ENCODE peak calls at places on chromosomes 2 and 18, in five cellular contexts. One of them, this sample, is unnamed.

GRCh38 chr18:60385693-60386092 is 13.1 kb upstream of the MC4R start:
- DNase-seq in testis: no peak
- DNase-seq in breast epithelium: no peak
- DNase-seq in OCI-LY7: no peak
- DNase-seq in sigmoid colon: no peak
- DNase-seq in this sample: no peak

GRCh38 chr2:38122344-38122743 is 46.4 kb upstream of the CYP1B1 start:
- DNase-seq in OCI-LY7: no peak
- DNase-seq in testis: no peak
- DNase-seq in sigmoid colon: no peak
- DNase-seq in breast epithelium: no peak
- DNase-seq in this sample: peak; percentile 90

GRCh38 chr2:241853651-241854341 is 4.9 kb downstream of the PDCD1 start:
- DNase-seq in testis: no peak
- DNase-seq in OCI-LY7: no peak
- DNase-seq in sigmoid colon: peak; percentile 58
- DNase-seq in breast epithelium: no peak
- DNase-seq in this sample: no peak

GRCh38 chr2:171707752-171708151 is 20.5 kb downstream of the DYNC1I2 start:
- DNase-seq in sigmoid colon: no peak
- DNase-seq in testis: no peak
- DNase-seq in OCI-LY7: no peak
- DNase-seq in breast epithelium: no peak
- DNase-seq in this sample: no peak

GRCh38 chr2:30270166-30270565 is 38.8 kb downstream of the LBH start:
- DNase-seq in OCI-LY7: no peak
- DNase-seq in breast epithelium: no peak
- DNase-seq in testis: no peak
- DNase-seq in sigmoid colon: no peak
- DNase-seq in this sample: no peak

GRCh38 chr18:75727479-75727878 is 300.0 kb upstream of the SMIM21 start:
- DNase-seq in breast epithelium: no peak
- DNase-seq in testis: peak; percentile 86
- DNase-seq in sigmoid colon: no peak
- DNase-seq in OCI-LY7: peak; percentile 0
- DNase-seq in this sample: no peak

GRCh38 chr2:214410128-214410775 is 602 bp upstream of the VWC2L start:
- DNase-seq in OCI-LY7: no peak
- DNase-seq in breast epithelium: no peak
- DNase-seq in testis: no peak
- DNase-seq in sigmoid colon: no peak
- DNase-seq in this sample: no peak

GRCh38 chr18:2337552-2338141 is 233.7 kb downstream of the METTL4 start:
- DNase-seq in sigmoid colon: no peak
- DNase-seq in testis: no peak
- DNase-seq in breast epithelium: no peak
- DNase-seq in OCI-LY7: peak; percentile 63
- DNase-seq in this sample: no peak

GRCh38 chr18:46677609-46678470 is 20.8 kb upstream of the LOXHD1 start:
- DNase-seq in breast epithelium: no peak
- DNase-seq in OCI-LY7: no peak
- DNase-seq in testis: no peak
- DNase-seq in sigmoid colon: no peak
- DNase-seq in this sample: no peak

GRCh38 chr2:11534078-11534745 is 367 bp downstream of the GREB1 start:
- DNase-seq in sigmoid colon: no peak
- DNase-seq in testis: no peak
- DNase-seq in breast epithelium: peak; percentile 2
- DNase-seq in OCI-LY7: no peak
- DNase-seq in this sample: no peak

GRCh38 chr18:61025596-61025995 is 307.6 kb upstream of the CDH20 start:
- DNase-seq in testis: no peak
- DNase-seq in OCI-LY7: no peak
- DNase-seq in sigmoid colon: no peak
- DNase-seq in breast epithelium: no peak
- DNase-seq in this sample: no peak

GRCh38 chr2:165700511-165700910 is 93.5 kb downstream of the GALNT3 start:
- DNase-seq in sigmoid colon: no peak
- DNase-seq in OCI-LY7: no peak
- DNase-seq in breast epithelium: no peak
- DNase-seq in testis: no peak
- DNase-seq in this sample: no peak

GRCh38 chr2:118177932-118178331 is 89.7 kb downstream of the INSIG2 start:
- DNase-seq in breast epithelium: no peak
- DNase-seq in sigmoid colon: no peak
- DNase-seq in testis: no peak
- DNase-seq in OCI-LY7: no peak
- DNase-seq in this sample: peak; percentile 72

GRCh38 chr2:230901006-230901405 is 24.0 kb downstream of the GPR55 start:
- DNase-seq in sigmoid colon: peak; percentile 10
- DNase-seq in testis: no peak
- DNase-seq in OCI-LY7: no peak
- DNase-seq in breast epithelium: no peak
- DNase-seq in this sample: no peak

GRCh38 chr2:108982259-108982679 is 6.8 kb downstream of the EDAR start:
- DNase-seq in sigmoid colon: no peak
- DNase-seq in testis: no peak
- DNase-seq in OCI-LY7: no peak
- DNase-seq in breast epithelium: no peak
- DNase-seq in this sample: no peak

GRCh38 chr2:24898122-24899109 is 21.6 kb downstream of the ADCY3 start:
- DNase-seq in testis: no peak
- DNase-seq in breast epithelium: no peak
- DNase-seq in sigmoid colon: no peak
- DNase-seq in OCI-LY7: no peak
- DNase-seq in this sample: no peak

GRCh38 chr2:217973008-217973787 is 29.6 kb downstream of the TNS1 start:
- DNase-seq in breast epithelium: no peak
- DNase-seq in sigmoid colon: peak; percentile 64
- DNase-seq in testis: no peak
- DNase-seq in OCI-LY7: no peak
- DNase-seq in this sample: no peak

GRCh38 chr2:199973703-199974102 is 18.3 kb downstream of the MAIP1 start:
- DNase-seq in OCI-LY7: no peak
- DNase-seq in testis: no peak
- DNase-seq in sigmoid colon: no peak
- DNase-seq in breast epithelium: no peak
- DNase-seq in this sample: no peak

GRCh38 chr2:127634066-127634617 is 11.8 kb upstream of the GPR17 start:
- DNase-seq in OCI-LY7: no peak
- DNase-seq in testis: no peak
- DNase-seq in breast epithelium: no peak
- DNase-seq in sigmoid colon: peak; percentile 83
- DNase-seq in this sample: no peak

GRCh38 chr2:165877565-165878550 is 75.7 kb downstream of the TTC21B start:
- DNase-seq in OCI-LY7: no peak
- DNase-seq in breast epithelium: no peak
- DNase-seq in sigmoid colon: no peak
- DNase-seq in testis: no peak
- DNase-seq in this sample: no peak

GRCh38 chr18:52152036-52152435 is 188.0 kb upstream of the DCC start:
- DNase-seq in sigmoid colon: no peak
- DNase-seq in OCI-LY7: no peak
- DNase-seq in testis: no peak
- DNase-seq in breast epithelium: no peak
- DNase-seq in this sample: no peak

GRCh38 chr2:138428710-138429440 is 72.7 kb upstream of the SPOPL start:
- DNase-seq in breast epithelium: no peak
- DNase-seq in OCI-LY7: no peak
- DNase-seq in testis: no peak
- DNase-seq in sigmoid colon: no peak
- DNase-seq in this sample: no peak

GRCh38 chr2:61196671-61197070 is 34.7 kb downstream of the C2orf74 start:
- DNase-seq in OCI-LY7: no peak
- DNase-seq in breast epithelium: no peak
- DNase-seq in sigmoid colon: no peak
- DNase-seq in testis: no peak
- DNase-seq in this sample: no peak

GRCh38 chr2:96092896-96093295 is 23.5 kb downstream of the ADRA2B start:
- DNase-seq in OCI-LY7: no peak
- DNase-seq in testis: no peak
- DNase-seq in sigmoid colon: peak; percentile 57
- DNase-seq in breast epithelium: peak; percentile 10
- DNase-seq in this sample: peak; percentile 81

GRCh38 chr2:100539221-100539620 is 23.6 kb upstream of the PDCL3 start:
- DNase-seq in sigmoid colon: no peak
- DNase-seq in breast epithelium: no peak
- DNase-seq in OCI-LY7: no peak
- DNase-seq in testis: no peak
- DNase-seq in this sample: no peak

GRCh38 chr2:229714080-229714735 is at the start of gene DNER:
- DNase-seq in OCI-LY7: peak; percentile 11
- DNase-seq in testis: peak; percentile 42
- DNase-seq in sigmoid colon: no peak
- DNase-seq in breast epithelium: no peak
- DNase-seq in this sample: no peak

GRCh38 chr2:162932416-162932815 is 93.8 kb upstream of the KCNH7 start:
- DNase-seq in sigmoid colon: no peak
- DNase-seq in testis: no peak
- DNase-seq in OCI-LY7: no peak
- DNase-seq in breast epithelium: no peak
- DNase-seq in this sample: no peak

GRCh38 chr2:1078326-1078885 is 127.8 kb downstream of the SNTG2 start:
- DNase-seq in breast epithelium: no peak
- DNase-seq in sigmoid colon: no peak
- DNase-seq in testis: no peak
- DNase-seq in OCI-LY7: no peak
- DNase-seq in this sample: no peak

GRCh38 chr2:43169987-43170732 is 56.2 kb downstream of the ZFP36L2 start:
- DNase-seq in breast epithelium: no peak
- DNase-seq in testis: no peak
- DNase-seq in sigmoid colon: no peak
- DNase-seq in OCI-LY7: peak; percentile 80
- DNase-seq in this sample: no peak

GRCh38 chr2:128354161-128354560 is 35.5 kb upstream of the HS6ST1 start:
- DNase-seq in sigmoid colon: no peak
- DNase-seq in breast epithelium: no peak
- DNase-seq in OCI-LY7: no peak
- DNase-seq in testis: peak; percentile 1
- DNase-seq in this sample: peak; percentile 21

GRCh38 chr2:47256416-47257087 is 101.4 kb upstream of the STPG4 start:
- DNase-seq in breast epithelium: no peak
- DNase-seq in OCI-LY7: no peak
- DNase-seq in testis: no peak
- DNase-seq in sigmoid colon: no peak
- DNase-seq in this sample: no peak
- H3K4me1 ChIP-seq in breast epithelium: no peaks in the 10 kb centered on the region
- H3K4me1 ChIP-seq in OCI-LY7: no peaks in the 10 kb centered on the region
- H3K4me1 ChIP-seq in testis: no peaks in the 10 kb centered on the region
- H3K4me1 ChIP-seq in sigmoid colon: no peaks in the 10 kb centered on the region
- H3K4me1 ChIP-seq in this sample: no peaks in the 10 kb centered on the region

GRCh38 chr2:73931531-73932500 is 5.1 kb downstream of the DGUOK start:
- DNase-seq in sigmoid colon: no peak
- DNase-seq in testis: no peak
- DNase-seq in OCI-LY7: no peak
- DNase-seq in breast epithelium: no peak
- DNase-seq in this sample: no peak
- H3K4me1 ChIP-seq in sigmoid colon: peaks cover 43% of the 10 kb centered on the region
- H3K4me1 ChIP-seq in testis: peaks cover 22% of the 10 kb centered on the region
- H3K4me1 ChIP-seq in OCI-LY7: peaks cover 27% of the 10 kb centered on the region
- H3K4me1 ChIP-seq in breast epithelium: no peaks in the 10 kb centered on the region
- H3K4me1 ChIP-seq in this sample: peaks cover 66% of the 10 kb centered on the region

DNA sequence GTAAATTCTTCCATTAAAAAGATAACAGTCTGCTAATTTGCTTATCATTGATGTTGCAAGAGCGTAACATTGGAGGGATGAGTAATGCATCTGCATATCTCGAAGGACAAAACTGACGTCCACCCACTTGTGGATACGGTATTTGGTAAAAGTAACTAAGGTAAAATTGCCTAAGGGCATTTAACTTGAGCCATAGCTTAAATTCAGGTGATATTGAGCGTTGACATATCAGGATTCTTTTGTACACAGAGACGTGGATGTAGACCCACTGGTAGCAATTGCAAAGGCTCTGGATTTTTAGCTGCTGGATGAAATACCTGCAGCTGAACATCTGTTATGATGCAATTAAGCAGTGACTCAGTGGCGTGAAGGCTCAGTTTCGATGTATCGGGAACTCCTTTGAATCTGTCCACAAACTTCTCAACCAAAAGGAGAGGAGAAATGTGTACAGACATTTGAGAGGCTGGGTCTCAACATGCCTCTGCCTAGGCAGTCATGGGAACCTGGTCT is 119.3 kb downstream of the SPTBN1 start:
- DNase-seq in breast epithelium: no peak
- DNase-seq in sigmoid colon: peak; percentile 65
- DNase-seq in testis: no peak
- DNase-seq in OCI-LY7: no peak
- DNase-seq in this sample: no peak
- H3K4me1 ChIP-seq in breast epithelium: peaks cover 31% of the 10 kb centered on the region
- H3K4me1 ChIP-seq in sigmoid colon: peaks cover 80% of the 10 kb centered on the region
- H3K4me1 ChIP-seq in testis: peaks cover 50% of the 10 kb centered on the region
- H3K4me1 ChIP-seq in OCI-LY7: peaks cover 95% of the 10 kb centered on the region
- H3K4me1 ChIP-seq in this sample: peaks cover 99% of the 10 kb centered on the region

GRCh38 chr2:88602022-88602421 is 25.2 kb downstream of the EIF2AK3 start:
- DNase-seq in sigmoid colon: no peak
- DNase-seq in OCI-LY7: no peak
- DNase-seq in testis: no peak
- DNase-seq in breast epithelium: no peak
- DNase-seq in this sample: no peak
- H3K4me1 ChIP-seq in sigmoid colon: peaks cover 32% of the 10 kb centered on the region
- H3K4me1 ChIP-seq in OCI-LY7: peaks cover 99% of the 10 kb centered on the region
- H3K4me1 ChIP-seq in testis: peaks cover 6% of the 10 kb centered on the region
- H3K4me1 ChIP-seq in breast epithelium: no peaks in the 10 kb centered on the region
- H3K4me1 ChIP-seq in this sample: peaks cover 24% of the 10 kb centered on the region

GRCh38 chr2:144516417-144516980 is 3.4 kb downstream of the ZEB2 start:
- DNase-seq in breast epithelium: no peak
- DNase-seq in testis: no peak
- DNase-seq in OCI-LY7: peak; percentile 32
- DNase-seq in sigmoid colon: no peak
- DNase-seq in this sample: no peak
- H3K4me1 ChIP-seq in breast epithelium: no peaks in the 10 kb centered on the region
- H3K4me1 ChIP-seq in testis: peaks cover 29% of the 10 kb centered on the region
- H3K4me1 ChIP-seq in OCI-LY7: peaks cover 36% of the 10 kb centered on the region
- H3K4me1 ChIP-seq in sigmoid colon: peaks cover 18% of the 10 kb centered on the region
- H3K4me1 ChIP-seq in this sample: peaks cover 38% of the 10 kb centered on the region

GRCh38 chr2:18518116-18519111 is 42.0 kb downstream of the RDH14 start:
- DNase-seq in sigmoid colon: no peak
- DNase-seq in OCI-LY7: no peak
- DNase-seq in breast epithelium: no peak
- DNase-seq in testis: no peak
- DNase-seq in this sample: no peak
- H3K4me1 ChIP-seq in sigmoid colon: peaks cover 66% of the 10 kb centered on the region
- H3K4me1 ChIP-seq in OCI-LY7: no peaks in the 10 kb centered on the region
- H3K4me1 ChIP-seq in breast epithelium: no peaks in the 10 kb centered on the region
- H3K4me1 ChIP-seq in testis: peaks cover 8% of the 10 kb centered on the region
- H3K4me1 ChIP-seq in this sample: peaks cover 28% of the 10 kb centered on the region

GRCh38 chr18:22466608-22467390 is 49.1 kb upstream of the CTAGE1 start:
- DNase-seq in sigmoid colon: no peak
- DNase-seq in OCI-LY7: no peak
- DNase-seq in breast epithelium: no peak
- DNase-seq in testis: no peak
- DNase-seq in this sample: no peak
- H3K4me1 ChIP-seq in sigmoid colon: peaks cover 45% of the 10 kb centered on the region
- H3K4me1 ChIP-seq in OCI-LY7: no peaks in the 10 kb centered on the region
- H3K4me1 ChIP-seq in breast epithelium: peaks cover 6% of the 10 kb centered on the region
- H3K4me1 ChIP-seq in testis: peaks cover 4% of the 10 kb centered on the region
- H3K4me1 ChIP-seq in this sample: peaks cover 39% of the 10 kb centered on the region

GRCh38 chr2:216006164-216006663 is 7.1 kb downstream of the MREG start:
- DNase-seq in testis: peak; percentile 63
- DNase-seq in breast epithelium: peak; percentile 83
- DNase-seq in sigmoid colon: no peak
- DNase-seq in OCI-LY7: no peak
- DNase-seq in this sample: no peak
- H3K4me1 ChIP-seq in testis: peaks cover 7% of the 10 kb centered on the region
- H3K4me1 ChIP-seq in breast epithelium: peaks cover 11% of the 10 kb centered on the region
- H3K4me1 ChIP-seq in sigmoid colon: peaks cover 4% of the 10 kb centered on the region
- H3K4me1 ChIP-seq in OCI-LY7: peaks cover 10% of the 10 kb centered on the region
- H3K4me1 ChIP-seq in this sample: no peaks in the 10 kb centered on the region